ENCODE peak calls at places on chromosomes 7 and 10, in eight cellular contexts. M is KG1; E is occipital lobe; F is Calu3; P is OCI-LY7; Z is AG04450; H is activated CD4-positive, alpha-beta memory T cell treated with anti-CD3 and anti-CD28 coated beads for 36 hours; A is endothelial cell. T is an unnamed sample.

GRCh38 chr10:28897617-28898464 is 220.5 kb downstream of the BAMBI start:
- DNase-seq in H (no peak), P (no peak), M (no peak), Z (no peak), F (no peak), E (peak; percentile 20), A (no peak), T (no peak)

GRCh38 chr10:60869916-60870728 is 73.9 kb downstream of the RHOBTB1 start:
- DNase-seq in H (no peak), M (no peak), Z (no peak), A (no peak), E (no peak), P (no peak), F (no peak), T (no peak)

GRCh38 chr7:107372298-107372697 is 97.6 kb upstream of the GPR22 start:
- DNase-seq in H (no peak), M (no peak), E (no peak), A (no peak), F (no peak), P (no peak), Z (no peak), T (no peak)

GRCh38 chr7:103314849-103315248 is 17.6 kb downstream of the PMPCB start:
- DNase-seq in A (no peak), P (no peak), H (no peak), F (no peak), Z (no peak), M (no peak), E (no peak), T (no peak)

GRCh38 chr7:121080913-121081326 is 92.4 kb downstream of the CPED1 start:
- DNase-seq in M (no peak), H (no peak), F (no peak), A (no peak), P (no peak), Z (no peak), E (no peak), T (no peak)

GRCh38 chr7:30804078-30804661 is 33.0 kb downstream of the MINDY4 start:
- DNase-seq in A (no peak), Z (peak; percentile 83), M (no peak), E (no peak), F (no peak), P (no peak), H (no peak), T (peak; percentile 90)

GRCh38 chr7:42429339-42429738 is 192.3 kb upstream of the GLI3 start:
- DNase-seq in F (no peak), A (no peak), E (no peak), H (no peak), Z (no peak), M (no peak), P (no peak), T (no peak)

GRCh38 chr10:46523881-46524470 is 32.5 kb downstream of the GPRIN2 start:
- DNase-seq in H (no peak), M (no peak), Z (peak; percentile 66), P (no peak), A (no peak), F (peak; percentile 74), E (no peak), T (peak; percentile 91)

GRCh38 chr10:125218967-125219366 is 58.6 kb upstream of the CTBP2 start:
- DNase-seq in P (no peak), Z (no peak), E (no peak), M (no peak), F (no peak), A (no peak), H (no peak), T (no peak)

GRCh38 chr10:6202684-6203330 is at the start of gene PFKFB3:
- DNase-seq in Z (peak; percentile 91), E (peak; percentile 94), H (peak; percentile 96), M (peak; percentile 66), F (peak; percentile 99), A (peak; percentile 99), P (peak; percentile 97), T (no peak)

GRCh38 chr10:119409906-119410305 is 132.6 kb downstream of the RGS10 start:
- DNase-seq in A (no peak), H (no peak), M (no peak), E (no peak), P (no peak), Z (peak; percentile 66), F (no peak), T (no peak)

GRCh38 chr10:74189999-74190421 is 39.0 kb downstream of the ADK start:
- DNase-seq in F (peak; percentile 59), E (no peak), Z (peak; percentile 72), M (peak; percentile 40), A (no peak), P (peak; percentile 78), H (peak; percentile 27), T (peak; percentile 91)

GRCh38 chr7:105934577-105935185 is 28.4 kb upstream of the CDHR3 start:
- DNase-seq in M (no peak), A (peak; percentile 27), H (no peak), E (no peak), P (peak; percentile 55), Z (no peak), F (peak; percentile 20), T (no peak)

GRCh38 chr7:150934045-150934766 is 43.9 kb downstream of the KCNH2 start:
- DNase-seq in E (no peak), A (no peak), F (no peak), P (no peak), H (no peak), Z (no peak), M (no peak), T (no peak)

GRCh38 chr10:84176836-84177474 is 3.4 kb downstream of the GPR15LG start:
- DNase-seq in H (no peak), F (no peak), M (no peak), A (no peak), E (no peak), P (no peak), Z (no peak), T (no peak)

GRCh38 chr10:84429926-84430520 is 101.6 kb downstream of the CCSER2 start:
- DNase-seq in F (peak; percentile 76), A (peak; percentile 70), Z (no peak), M (no peak), P (peak; percentile 86), E (no peak), H (peak; percentile 76), T (peak; percentile 10)

GRCh38 chr7:155721056-155721455 is 76.6 kb downstream of the RBM33 start:
- DNase-seq in E (no peak), H (no peak), M (no peak), P (peak; percentile 66), Z (no peak), F (no peak), A (no peak), T (no peak)

GRCh38 chr7:17581301-17581700 is 282.8 kb downstream of the AHR start:
- DNase-seq in H (no peak), F (no peak), M (no peak), Z (no peak), P (no peak), A (no peak), E (no peak), T (no peak)

GRCh38 chr10:73983096-73984047 is 14.5 kb upstream of the VCL start:
- DNase-seq in P (no peak), A (no peak), E (no peak), M (no peak), H (no peak), F (no peak), Z (no peak), T (no peak)

GRCh38 chr7:964401-965231 is 10.1 kb upstream of the ADAP1 start:
- DNase-seq in E (peak; percentile 61), M (no peak), F (no peak), A (no peak), H (no peak), P (peak; percentile 43), Z (no peak), T (no peak)

GRCh38 chr10:88820990-88821389 is 18.5 kb downstream of the LIPM start:
- DNase-seq in E (no peak), F (no peak), A (no peak), Z (peak; percentile 18), P (no peak), H (no peak), M (no peak), T (no peak)

GRCh38 chr10:48447356-48448215 is 141.1 kb downstream of the MAPK8 start:
- DNase-seq in Z (no peak), M (no peak), F (no peak), E (no peak), H (peak; percentile 3), A (no peak), P (no peak), T (no peak)

GRCh38 chr10:124378817-124379510 is 39.8 kb downstream of the OAT start:
- DNase-seq in F (peak; percentile 49), M (no peak), E (no peak), P (no peak), H (no peak), A (no peak), Z (no peak), T (no peak)

GRCh38 chr10:34320265-34320664 is 494.8 kb downstream of the PARD3 start:
- DNase-seq in Z (no peak), M (no peak), F (no peak), E (no peak), A (no peak), H (no peak), P (no peak), T (no peak)

GRCh38 chr10:3095373-3096139 is 28.2 kb downstream of the PFKP start:
- DNase-seq in F (peak; percentile 55), M (peak; percentile 50), P (no peak), H (peak; percentile 80), A (no peak), E (peak; percentile 36), Z (peak; percentile 96), T (peak; percentile 89)

GRCh38 chr10:48604039-48604407 is 850 bp downstream of the ARHGAP22 start:
- DNase-seq in F (no peak), Z (no peak), A (no peak), P (no peak), H (no peak), E (no peak), M (no peak), T (no peak)

GRCh38 chr10:33746878-33747277 is 412.4 kb upstream of the NRP1 start:
- DNase-seq in F (no peak), A (no peak), H (no peak), E (no peak), Z (no peak), M (no peak), P (no peak), T (no peak)

GRCh38 chr10:43336641-43337318 is 34.7 kb upstream of the FXYD4 start:
- DNase-seq in P (no peak), H (no peak), E (no peak), Z (no peak), F (peak; percentile 49), M (no peak), A (no peak), T (no peak)

GRCh38 chr10:132548106-132548823 is 10.7 kb downstream of the INPP5A start:
- DNase-seq in F (no peak), E (no peak), Z (no peak), A (no peak), H (no peak), M (no peak), P (no peak), T (no peak)

GRCh38 chr10:122060250-122060649 is 71.3 kb downstream of the TACC2 start:
- DNase-seq in F (no peak), P (no peak), H (no peak), E (no peak), M (no peak), A (no peak), Z (no peak), T (no peak)

GRCh38 chr10:672992-673391 is 16.5 kb downstream of the DIP2C start:
- DNase-seq in M (no peak), E (no peak), A (no peak), Z (no peak), H (no peak), F (no peak), P (no peak), T (no peak)

GRCh38 chr10:690227-691161 is 1.0 kb upstream of the DIP2C start:
- DNase-seq in Z (no peak), F (no peak), P (no peak), E (no peak), H (peak; percentile 22), M (no peak), A (no peak), T (no peak)

GRCh38 chr10:127090135-127090534 is 106.3 kb downstream of the INSYN2A start:
- DNase-seq in P (no peak), A (no peak), H (no peak), E (no peak), M (no peak), Z (no peak), F (peak; percentile 10), T (no peak)

GRCh38 chr10:70500812-70501301 is 22.3 kb downstream of the PALD1 start:
- DNase-seq in Z (no peak), F (no peak), M (no peak), E (no peak), A (peak; percentile 60), H (no peak), P (no peak), T (no peak)

T was measured in HS-5.